ENCODE peak calls at places on chromosome 12, in nine cellular contexts. A, O, R, U, J, V, M, P and S are unnamed samples.

GRCh38 chr12:121404734-121405133 is 4.8 kb downstream of the RNF34 start:
- DNase-seq in A (no peak), O (no peak), R (no peak), U (no peak), J (no peak), V (peak), M (no peak), P (peak), S (no peak)

GRCh38 chr12:91687052-91688017 is 458.3 kb downstream of the BTG1 start:
- DNase-seq in A (peak), O (no peak), R (no peak), U (peak), J (peak), V (no peak), M (no peak), P (no peak), S (no peak)

GRCh38 chr12:113040722-113041168 is 15.8 kb upstream of the DTX1 start:
- DNase-seq in A (no peak), O (no peak), R (no peak), U (peak), J (peak), V (no peak), M (no peak), P (no peak), S (no peak)

GRCh38 chr12:117036046-117036445 is 63.2 kb downstream of the TESC start:
- DNase-seq in A (no peak), O (no peak), R (no peak), U (no peak), J (no peak), V (peak), M (no peak), P (no peak), S (no peak)

GRCh38 chr12:108734200-108734906 is 3.0 kb upstream of the CORO1C start:
- DNase-seq in A (no peak), O (peak), R (no peak), U (no peak), J (peak), V (no peak), M (peak), P (no peak), S (peak)

GRCh38 chr12:94047781-94048567 is 100.4 kb upstream of the PLXNC1 start:
- DNase-seq in A (no peak), O (no peak), R (no peak), U (no peak), J (no peak), V (no peak), M (no peak), P (no peak), S (no peak)

GRCh38 chr12:128069359-128069997 is 197.5 kb upstream of the TMEM132C start:
- DNase-seq in A (no peak), O (peak), R (peak), U (peak), J (peak), V (peak), M (no peak), P (peak), S (peak)

GRCh38 chr12:98440165-98440581 is 75.2 kb upstream of the TMPO start:
- DNase-seq in A (no peak), O (peak), R (no peak), U (peak), J (peak), V (no peak), M (peak), P (no peak), S (peak)

GRCh38 chr12:91215940-91216454 is 33.4 kb upstream of the DCN start:
- DNase-seq in A (no peak), O (no peak), R (no peak), U (no peak), J (peak), V (no peak), M (no peak), P (no peak), S (no peak)

GRCh38 chr12:86801439-86801838 is 545.2 kb upstream of the MGAT4C start:
- DNase-seq in A (no peak), O (no peak), R (no peak), U (no peak), J (no peak), V (no peak), M (no peak), P (no peak), S (no peak)

GRCh38 chr12:54993181-54993835 is 8.7 kb upstream of the TESPA1 start:
- DNase-seq in A (peak), O (peak), R (peak), U (peak), J (peak), V (peak), M (peak), P (peak), S (peak)

GRCh38 chr12:23055004-23055403 is 430.0 kb downstream of the ETNK1 start:
- DNase-seq in A (no peak), O (no peak), R (peak), U (peak), J (no peak), V (no peak), M (no peak), P (peak), S (no peak)

GRCh38 chr12:69131073-69131472 is 108.3 kb upstream of the CPSF6 start:
- DNase-seq in A (no peak), O (no peak), R (no peak), U (no peak), J (no peak), V (no peak), M (no peak), P (no peak), S (no peak)

GRCh38 chr12:75784591-75784990 is 247.0 kb downstream of the PHLDA1 start:
- DNase-seq in A (peak), O (no peak), R (no peak), U (no peak), J (no peak), V (peak), M (no peak), P (no peak), S (no peak)

GRCh38 chr12:45928309-45928708 is 62.1 kb downstream of the SCAF11 start:
- DNase-seq in A (no peak), O (no peak), R (no peak), U (no peak), J (no peak), V (no peak), M (no peak), P (no peak), S (no peak)

GRCh38 chr12:12194206-12194605 is 72.6 kb downstream of the LRP6 start:
- DNase-seq in A (no peak), O (no peak), R (no peak), U (no peak), J (no peak), V (no peak), M (no peak), P (no peak), S (no peak)

GRCh38 chr12:75771023-75771422 is 259.6 kb upstream of the KRR1 start:
- DNase-seq in A (no peak), O (no peak), R (no peak), U (no peak), J (no peak), V (no peak), M (no peak), P (no peak), S (no peak)